ENCODE peak calls at places on chromosomes 5 and 9, in eight cellular contexts. One of them, this sample, is unnamed.

GRCh38 chr9:87862536-87863268 is 20.0 kb upstream of the SPATA31E1 start:
- DNase-seq in A549: peak
- DNase-seq in H54: peak
- DNase-seq in heart left ventricle: no peak
- DNase-seq in GM12891: no peak
- DNase-seq in H1: no peak
- DNase-seq in esophagus squamous epithelium: no peak
- DNase-seq in body of pancreas: no peak
- DNase-seq in this sample: no peak

GRCh38 chr9:259405-260404 is 45.0 kb downstream of the DOCK8 start:
- DNase-seq in A549: no peak
- DNase-seq in H54: no peak
- DNase-seq in heart left ventricle: no peak
- DNase-seq in GM12891: no peak
- DNase-seq in H1: no peak
- DNase-seq in esophagus squamous epithelium: no peak
- DNase-seq in body of pancreas: no peak
- DNase-seq in this sample: peak

GRCh38 chr9:120393386-120394057 is 186.4 kb downstream of the CDK5RAP2 start:
- DNase-seq in A549: no peak
- DNase-seq in H54: peak
- DNase-seq in heart left ventricle: no peak
- DNase-seq in GM12891: no peak
- DNase-seq in H1: no peak
- DNase-seq in esophagus squamous epithelium: no peak
- DNase-seq in body of pancreas: no peak
- DNase-seq in this sample: no peak

GRCh38 chr9:128092199-128092977 is 24.4 kb downstream of the SLC25A25 start:
- DNase-seq in A549: no peak
- DNase-seq in H54: no peak
- DNase-seq in heart left ventricle: peak
- DNase-seq in GM12891: no peak
- DNase-seq in H1: no peak
- DNase-seq in esophagus squamous epithelium: no peak
- DNase-seq in body of pancreas: no peak
- DNase-seq in this sample: no peak

GRCh38 chr9:133750927-133751649 is 12.9 kb upstream of the SARDH start:
- DNase-seq in A549: no peak
- DNase-seq in H54: no peak
- DNase-seq in heart left ventricle: peak
- DNase-seq in GM12891: no peak
- DNase-seq in H1: peak
- DNase-seq in esophagus squamous epithelium: no peak
- DNase-seq in body of pancreas: no peak
- DNase-seq in this sample: no peak

GRCh38 chr5:55604611-55605067 is 69.9 kb upstream of the PLPP1 start:
- DNase-seq in A549: no peak
- DNase-seq in H54: no peak
- DNase-seq in heart left ventricle: no peak
- DNase-seq in GM12891: no peak
- DNase-seq in H1: peak
- DNase-seq in esophagus squamous epithelium: no peak
- DNase-seq in body of pancreas: no peak
- DNase-seq in this sample: no peak

GRCh38 chr9:127789179-127789578 is 3.3 kb downstream of the CDK9 start:
- DNase-seq in A549: no peak
- DNase-seq in H54: no peak
- DNase-seq in heart left ventricle: no peak
- DNase-seq in GM12891: no peak
- DNase-seq in H1: no peak
- DNase-seq in esophagus squamous epithelium: no peak
- DNase-seq in body of pancreas: no peak
- DNase-seq in this sample: no peak

GRCh38 chr5:152686931-152687330 is 281.9 kb upstream of the NMUR2 start:
- DNase-seq in A549: no peak
- DNase-seq in H54: no peak
- DNase-seq in heart left ventricle: no peak
- DNase-seq in GM12891: no peak
- DNase-seq in H1: no peak
- DNase-seq in esophagus squamous epithelium: no peak
- DNase-seq in body of pancreas: no peak
- DNase-seq in this sample: no peak

GRCh38 chr5:135486679-135487395 is 34.7 kb upstream of the TIFAB start:
- DNase-seq in A549: no peak
- DNase-seq in H54: no peak
- DNase-seq in heart left ventricle: no peak
- DNase-seq in GM12891: no peak
- DNase-seq in H1: no peak
- DNase-seq in esophagus squamous epithelium: no peak
- DNase-seq in body of pancreas: no peak
- DNase-seq in this sample: no peak

GRCh38 chr9:136882109-136882946 is 4.0 kb upstream of the TRAF2 start:
- DNase-seq in A549: peak
- DNase-seq in H54: peak
- DNase-seq in heart left ventricle: no peak
- DNase-seq in GM12891: peak
- DNase-seq in H1: no peak
- DNase-seq in esophagus squamous epithelium: no peak
- DNase-seq in body of pancreas: peak
- DNase-seq in this sample: peak

GRCh38 chr9:135978650-135979461 is 17.7 kb upstream of the UBAC1 start:
- DNase-seq in A549: no peak
- DNase-seq in H54: no peak
- DNase-seq in heart left ventricle: no peak
- DNase-seq in GM12891: no peak
- DNase-seq in H1: no peak
- DNase-seq in esophagus squamous epithelium: no peak
- DNase-seq in body of pancreas: no peak
- DNase-seq in this sample: no peak

GRCh38 chr5:154829589-154830218 is 20.7 kb downstream of the FAXDC2 start:
- DNase-seq in A549: peak
- DNase-seq in H54: no peak
- DNase-seq in heart left ventricle: no peak
- DNase-seq in GM12891: no peak
- DNase-seq in H1: no peak
- DNase-seq in esophagus squamous epithelium: no peak
- DNase-seq in body of pancreas: no peak
- DNase-seq in this sample: no peak

GRCh38 chr5:44603496-44604272 is 205.1 kb upstream of the MRPS30 start:
- DNase-seq in A549: peak
- DNase-seq in H54: no peak
- DNase-seq in heart left ventricle: no peak
- DNase-seq in GM12891: no peak
- DNase-seq in H1: peak
- DNase-seq in esophagus squamous epithelium: no peak
- DNase-seq in body of pancreas: no peak
- DNase-seq in this sample: peak

GRCh38 chr9:95822583-95823431 is 52.7 kb upstream of the ERCC6L2 start:
- DNase-seq in A549: peak
- DNase-seq in H54: peak
- DNase-seq in heart left ventricle: no peak
- DNase-seq in GM12891: peak
- DNase-seq in H1: no peak
- DNase-seq in esophagus squamous epithelium: no peak
- DNase-seq in body of pancreas: no peak
- DNase-seq in this sample: no peak

GRCh38 chr9:33297455-33297854 is 7.1 kb downstream of the NFX1 start:
- DNase-seq in A549: no peak
- DNase-seq in H54: no peak
- DNase-seq in heart left ventricle: no peak
- DNase-seq in GM12891: no peak
- DNase-seq in H1: no peak
- DNase-seq in esophagus squamous epithelium: no peak
- DNase-seq in body of pancreas: peak
- DNase-seq in this sample: peak

GRCh38 chr9:115292584-115293271 is 174.8 kb upstream of the TNC start:
- DNase-seq in A549: no peak
- DNase-seq in H54: no peak
- DNase-seq in heart left ventricle: no peak
- DNase-seq in GM12891: no peak
- DNase-seq in H1: no peak
- DNase-seq in esophagus squamous epithelium: no peak
- DNase-seq in body of pancreas: no peak
- DNase-seq in this sample: no peak

GRCh38 chr9:112861638-112862555 is 28.8 kb downstream of the SLC46A2 start:
- DNase-seq in A549: no peak
- DNase-seq in H54: no peak
- DNase-seq in heart left ventricle: no peak
- DNase-seq in GM12891: no peak
- DNase-seq in H1: no peak
- DNase-seq in esophagus squamous epithelium: no peak
- DNase-seq in body of pancreas: peak
- DNase-seq in this sample: no peak

GRCh38 chr5:1909346-1909985 is 26.7 kb upstream of the IRX4 start:
- DNase-seq in A549: no peak
- DNase-seq in H54: no peak
- DNase-seq in heart left ventricle: no peak
- DNase-seq in GM12891: no peak
- DNase-seq in H1: no peak
- DNase-seq in esophagus squamous epithelium: no peak
- DNase-seq in body of pancreas: no peak
- DNase-seq in this sample: no peak

GRCh38 chr9:124060844-124061605 is 49.5 kb downstream of the LHX2 start:
- DNase-seq in A549: no peak
- DNase-seq in H54: no peak
- DNase-seq in heart left ventricle: no peak
- DNase-seq in GM12891: no peak
- DNase-seq in H1: no peak
- DNase-seq in esophagus squamous epithelium: no peak
- DNase-seq in body of pancreas: no peak
- DNase-seq in this sample: no peak

GRCh38 chr9:93129691-93130500 is 4.2 kb downstream of the NINJ1 start:
- DNase-seq in A549: no peak
- DNase-seq in H54: no peak
- DNase-seq in heart left ventricle: peak
- DNase-seq in GM12891: no peak
- DNase-seq in H1: no peak
- DNase-seq in esophagus squamous epithelium: no peak
- DNase-seq in body of pancreas: no peak
- DNase-seq in this sample: no peak

GRCh38 chr9:93130861-93131481 is 3.1 kb downstream of the NINJ1 start:
- DNase-seq in A549: no peak
- DNase-seq in H54: no peak
- DNase-seq in heart left ventricle: peak
- DNase-seq in GM12891: no peak
- DNase-seq in H1: no peak
- DNase-seq in esophagus squamous epithelium: no peak
- DNase-seq in body of pancreas: peak
- DNase-seq in this sample: no peak

GRCh38 chr9:93128715-93129224 is 5.3 kb downstream of the NINJ1 start:
- DNase-seq in A549: no peak
- DNase-seq in H54: no peak
- DNase-seq in heart left ventricle: no peak
- DNase-seq in GM12891: no peak
- DNase-seq in H1: no peak
- DNase-seq in esophagus squamous epithelium: no peak
- DNase-seq in body of pancreas: no peak
- DNase-seq in this sample: no peak

GRCh38 chr9:93128011-93128714 is 5.9 kb downstream of the NINJ1 start:
- DNase-seq in A549: no peak
- DNase-seq in H54: no peak
- DNase-seq in heart left ventricle: peak
- DNase-seq in GM12891: no peak
- DNase-seq in H1: no peak
- DNase-seq in esophagus squamous epithelium: no peak
- DNase-seq in body of pancreas: no peak
- DNase-seq in this sample: no peak

DNA sequence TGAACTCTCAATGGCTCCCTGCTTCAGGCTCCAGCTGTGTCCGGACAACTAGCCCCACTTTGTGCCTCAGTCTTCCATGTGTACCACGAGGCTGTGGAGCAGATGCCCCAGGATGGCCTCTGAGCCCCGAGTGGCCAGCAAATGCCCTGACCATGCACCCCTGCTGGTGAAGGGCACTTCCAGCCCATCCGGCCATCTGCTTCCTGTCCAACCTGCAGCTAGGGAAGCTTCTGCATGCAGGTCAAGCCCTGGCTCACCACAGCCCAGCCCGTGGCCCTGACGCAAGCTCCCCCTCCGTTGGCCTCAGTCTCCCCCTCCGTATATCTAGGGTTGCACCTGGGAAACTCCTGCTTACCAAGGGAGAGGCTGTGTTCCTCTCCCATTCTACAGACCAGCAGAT is 4.8 kb downstream of the NINJ1 start:
- DNase-seq in A549: no peak
- DNase-seq in H54: no peak
- DNase-seq in heart left ventricle: peak
- DNase-seq in GM12891: no peak
- DNase-seq in H1: no peak
- DNase-seq in esophagus squamous epithelium: no peak
- DNase-seq in body of pancreas: no peak
- DNase-seq in this sample: no peak
- TF ChIP-seq POLR2A in A549: no peak
- TF ChIP-seq POLR2A in H54: no peak
- TF ChIP-seq POLR2A in heart left ventricle: no peak
- TF ChIP-seq POLR2A in GM12891: no peak
- TF ChIP-seq POLR2A in H1: no peak
- TF ChIP-seq POLR2A in esophagus squamous epithelium: no peak
- TF ChIP-seq POLR2A in body of pancreas: no peak
- TF ChIP-seq POLR2A in this sample: no peak

GRCh38 chr5:173057062-173057924 is 1.1 kb downstream of the CREBRF start:
- DNase-seq in A549: peak
- DNase-seq in H54: peak
- DNase-seq in heart left ventricle: peak
- DNase-seq in GM12891: peak
- DNase-seq in H1: peak
- DNase-seq in esophagus squamous epithelium: peak
- DNase-seq in body of pancreas: peak
- DNase-seq in this sample: peak
- TF ChIP-seq POLR2A in A549: peak
- TF ChIP-seq POLR2A in H54: peak
- TF ChIP-seq POLR2A in heart left ventricle: no peak
- TF ChIP-seq POLR2A in GM12891: peak
- TF ChIP-seq POLR2A in H1: peak
- TF ChIP-seq POLR2A in esophagus squamous epithelium: no peak
- TF ChIP-seq POLR2A in body of pancreas: no peak
- TF ChIP-seq POLR2A in this sample: peak

GRCh38 chr5:172437445-172438303 is 16.7 kb downstream of the SH3PXD2B start:
- DNase-seq in A549: peak
- DNase-seq in H54: no peak
- DNase-seq in heart left ventricle: peak
- DNase-seq in GM12891: no peak
- DNase-seq in H1: no peak
- DNase-seq in esophagus squamous epithelium: no peak
- DNase-seq in body of pancreas: peak
- DNase-seq in this sample: peak
- TF ChIP-seq POLR2A in A549: no peak
- TF ChIP-seq POLR2A in H54: no peak
- TF ChIP-seq POLR2A in heart left ventricle: no peak
- TF ChIP-seq POLR2A in GM12891: no peak
- TF ChIP-seq POLR2A in H1: no peak
- TF ChIP-seq POLR2A in esophagus squamous epithelium: no peak
- TF ChIP-seq POLR2A in body of pancreas: no peak
- TF ChIP-seq POLR2A in this sample: no peak

DNA sequence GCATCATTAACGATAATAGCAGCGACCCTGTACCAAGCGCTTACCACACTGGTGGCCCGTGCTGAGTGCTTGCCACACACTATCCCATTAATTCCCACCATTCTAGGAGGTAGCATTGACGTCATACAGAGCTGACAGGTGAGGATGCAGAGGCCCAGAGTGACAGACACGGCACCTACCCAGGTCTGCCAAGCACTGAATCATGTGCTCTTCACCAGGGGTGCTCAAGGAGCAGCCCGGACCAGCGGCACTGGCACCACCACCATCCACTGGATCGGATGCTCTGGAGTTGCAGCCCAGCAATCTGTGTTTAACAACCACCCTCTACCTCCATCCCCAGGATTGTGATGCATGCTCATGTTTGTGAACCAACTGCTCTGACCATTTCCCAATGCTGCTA is 3.4 kb downstream of the TNIP1 start:
- DNase-seq in A549: no peak
- DNase-seq in H54: no peak
- DNase-seq in heart left ventricle: no peak
- DNase-seq in GM12891: no peak
- DNase-seq in H1: no peak
- DNase-seq in esophagus squamous epithelium: no peak
- DNase-seq in body of pancreas: no peak
- DNase-seq in this sample: no peak
- TF ChIP-seq POLR2A in A549: no peak
- TF ChIP-seq POLR2A in H54: no peak
- TF ChIP-seq POLR2A in heart left ventricle: no peak
- TF ChIP-seq POLR2A in GM12891: peak
- TF ChIP-seq POLR2A in H1: no peak
- TF ChIP-seq POLR2A in esophagus squamous epithelium: no peak
- TF ChIP-seq POLR2A in body of pancreas: no peak
- TF ChIP-seq POLR2A in this sample: no peak

This sample was measured in erythroblast.